ENCODE peak calls at places on chromosomes 2 and 18, in five cellular contexts. F is stomach; Q is SJSA1; Y is CD8-positive, alpha-beta memory T cell; U is left lung. J is an unnamed sample.

GRCh38 chr18:56992777-56993176 is 154.1 kb upstream of the BOD1L2 start:
- DNase-seq in Q (no peak), F (no peak), U (no peak), Y (no peak), J (no peak)

GRCh38 chr2:44100351-44100750 is 68.3 kb upstream of the PPM1B start:
- DNase-seq in F (peak), Y (no peak), Q (peak), U (no peak), J (peak)

GRCh38 chr2:135845257-135845656 is 8.3 kb upstream of the LCT start:
- DNase-seq in U (no peak), F (no peak), Y (no peak), Q (no peak), J (no peak)

GRCh38 chr2:157786663-157787363 is 89.3 kb downstream of the ACVR1 start:
- DNase-seq in U (no peak), Y (no peak), Q (no peak), F (no peak), J (no peak)

GRCh38 chr2:136112949-136113766 is 4.8 kb downstream of the CXCR4 start:
- DNase-seq in U (no peak), Q (no peak), F (no peak), Y (no peak), J (no peak)

GRCh38 chr2:48548871-48549270 is 18.9 kb downstream of the STON1 start:
- DNase-seq in Y (no peak), U (no peak), Q (peak), F (no peak), J (no peak)

GRCh38 chr2:149657393-149657792 is 69.8 kb upstream of the MMADHC start:
- DNase-seq in U (no peak), Y (no peak), F (no peak), Q (no peak), J (no peak)

GRCh38 chr2:99140860-99141109 is 722 bp upstream of the C2orf15 start:
- DNase-seq in Q (no peak), Y (no peak), U (no peak), F (no peak), J (no peak)

GRCh38 chr2:174844295-174844708 is 80.0 kb upstream of the CHRNA1 start:
- DNase-seq in Y (no peak), F (no peak), U (no peak), Q (no peak), J (no peak)

GRCh38 chr2:70991142-70991541 is 3.5 kb downstream of the TEX261 start:
- DNase-seq in Q (no peak), F (no peak), U (no peak), Y (no peak), J (no peak)

GRCh38 chr2:67867735-67868134 is 195.1 kb downstream of the C1D start:
- DNase-seq in Q (no peak), U (no peak), F (no peak), Y (no peak), J (no peak)

GRCh38 chr2:128731994-128732650 is 413.5 kb upstream of the HS6ST1 start:
- DNase-seq in U (no peak), Q (no peak), F (no peak), Y (no peak), J (no peak)

GRCh38 chr2:39479696-39480095 is 42.6 kb upstream of the MAP4K3 start:
- DNase-seq in Q (no peak), F (no peak), U (no peak), Y (no peak), J (no peak)

GRCh38 chr2:109304248-109304647 is 175.2 kb downstream of the SH3RF3 start:
- DNase-seq in F (no peak), U (no peak), Q (no peak), Y (no peak), J (no peak)

GRCh38 chr18:68549257-68549871 is 165.5 kb downstream of the TMX3 start:
- DNase-seq in F (no peak), U (no peak), Y (no peak), Q (no peak), J (no peak)

GRCh38 chr2:236823230-236823629 is 253.6 kb downstream of the ACKR3 start:
- DNase-seq in Y (no peak), F (peak), Q (no peak), U (no peak), J (no peak)

GRCh38 chr2:174120346-174120745 is 128.0 kb downstream of the OLA1 start:
- DNase-seq in Q (no peak), Y (no peak), U (no peak), F (no peak), J (no peak)

GRCh38 chr2:14524803-14525080 is 107.8 kb upstream of the LRATD1 start:
- DNase-seq in Q (no peak), U (no peak), Y (no peak), F (no peak), J (no peak)

GRCh38 chr18:8097399-8097798 is 511.8 kb upstream of the RAB12 start:
- DNase-seq in F (no peak), Y (no peak), Q (no peak), U (no peak), J (no peak)

GRCh38 chr2:154375625-154376020 is 322.9 kb upstream of the KCNJ3 start:
- DNase-seq in U (no peak), F (no peak), Q (no peak), Y (no peak), J (no peak)

GRCh38 chr2:29848566-29849310 is 72.6 kb downstream of the ALK start:
- DNase-seq in Y (no peak), F (no peak), Q (no peak), U (no peak), J (no peak)

GRCh38 chr2:127810156-127810636 is 775 bp downstream of the WDR33 start:
- DNase-seq in U (no peak), Q (no peak), F (no peak), Y (no peak), J (no peak)

GRCh38 chr18:57737661-57738060 is 65.5 kb downstream of the ATP8B1 start:
- DNase-seq in Q (no peak), Y (no peak), F (peak), U (peak), J (peak)

GRCh38 chr2:163246111-163246510 is 407.5 kb upstream of the KCNH7 start:
- DNase-seq in Y (no peak), Q (no peak), U (no peak), F (no peak), J (no peak)

GRCh38 chr2:75453696-75454095 is 107.0 kb downstream of the EVA1A start:
- DNase-seq in U (no peak), F (no peak), Y (no peak), Q (no peak), J (no peak)
- H3K27ac ChIP-seq in U (no peak), F (no peak), Y (no peak), Q (no peak), J (no peak)

DNA sequence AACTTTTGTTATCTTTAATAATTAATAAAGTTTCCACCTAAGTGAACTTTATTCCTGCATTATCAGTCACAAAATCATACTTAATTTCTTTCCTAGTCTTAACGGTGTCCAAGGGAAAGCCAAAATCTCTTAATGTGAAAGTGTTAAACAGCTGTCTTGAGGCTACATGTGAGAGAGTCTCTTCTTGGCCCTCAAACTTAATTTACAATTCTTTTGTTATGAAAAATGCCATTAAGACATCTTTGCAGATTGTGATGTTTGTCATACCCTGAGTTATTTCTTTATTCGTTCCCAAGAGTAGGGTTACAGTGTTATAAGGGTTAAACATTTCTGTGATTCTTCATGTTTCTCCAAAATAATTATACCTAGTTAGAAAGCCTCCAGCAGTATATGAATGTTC is 64.6 kb downstream of the ANKRD12 start:
- DNase-seq in Q (no peak), F (no peak), U (no peak), Y (no peak), J (no peak)
- H3K4me3 ChIP-seq in Q (no peak), F (no peak), U (no peak), Y (no peak), J (no peak)

GRCh38 chr2:101699939-101700442 is 2.5 kb downstream of the MAP4K4 start:
- DNase-seq in Q (no peak), F (no peak), Y (no peak), U (no peak), J (no peak)
- H3K27ac ChIP-seq in Q (peak), F (peak), Y (peak), U (no peak), J (peak)

GRCh38 chr2:221569342-221570278 is 2.5 kb downstream of the EPHA4 start:
- DNase-seq in F (no peak), Q (no peak), U (no peak), Y (no peak), J (no peak)
- H3K4me3 ChIP-seq in F (peak), Q (no peak), U (peak), Y (no peak), J (no peak)

GRCh38 chr2:216300921-216301320 is 71.4 kb downstream of the MARCHF4 start:
- DNase-seq in U (no peak), Y (no peak), Q (no peak), F (no peak), J (no peak)

GRCh38 chr2:216299588-216299987 is 72.7 kb downstream of the MARCHF4 start:
- DNase-seq in U (no peak), Q (no peak), F (no peak), Y (no peak), J (no peak)

GRCh38 chr2:216298719-216299118 is 73.6 kb downstream of the MARCHF4 start:
- DNase-seq in F (no peak), Q (no peak), Y (no peak), U (no peak), J (no peak)

GRCh38 chr2:216302981-216303676 is 69.2 kb downstream of the MARCHF4 start:
- DNase-seq in Y (no peak), Q (no peak), U (no peak), F (no peak), J (no peak)

DNA sequence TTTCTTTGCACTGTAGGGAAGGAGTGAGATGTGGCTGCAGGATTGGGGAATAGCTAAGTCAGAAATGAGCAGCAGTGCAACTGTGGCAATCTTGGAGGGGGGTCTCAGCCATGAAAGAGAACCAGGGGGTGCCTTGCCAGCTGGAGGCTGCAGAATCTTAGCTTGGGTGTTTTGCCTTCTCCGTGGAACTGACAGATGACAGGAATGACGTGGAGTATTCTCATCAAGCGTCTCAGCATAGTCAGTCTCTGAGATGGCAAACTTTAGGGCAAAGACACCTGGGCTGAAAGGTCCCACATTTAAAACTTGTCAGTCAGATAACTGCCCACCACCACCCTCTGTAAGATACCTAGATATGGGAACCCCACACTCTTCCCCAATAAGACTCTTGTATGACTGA is 73.2 kb downstream of the MARCHF4 start:
- DNase-seq in Q (no peak), Y (no peak), U (no peak), F (no peak), J (no peak)
- H3K27ac ChIP-seq in Q (peak), Y (no peak), U (no peak), F (no peak), J (no peak)

DNA sequence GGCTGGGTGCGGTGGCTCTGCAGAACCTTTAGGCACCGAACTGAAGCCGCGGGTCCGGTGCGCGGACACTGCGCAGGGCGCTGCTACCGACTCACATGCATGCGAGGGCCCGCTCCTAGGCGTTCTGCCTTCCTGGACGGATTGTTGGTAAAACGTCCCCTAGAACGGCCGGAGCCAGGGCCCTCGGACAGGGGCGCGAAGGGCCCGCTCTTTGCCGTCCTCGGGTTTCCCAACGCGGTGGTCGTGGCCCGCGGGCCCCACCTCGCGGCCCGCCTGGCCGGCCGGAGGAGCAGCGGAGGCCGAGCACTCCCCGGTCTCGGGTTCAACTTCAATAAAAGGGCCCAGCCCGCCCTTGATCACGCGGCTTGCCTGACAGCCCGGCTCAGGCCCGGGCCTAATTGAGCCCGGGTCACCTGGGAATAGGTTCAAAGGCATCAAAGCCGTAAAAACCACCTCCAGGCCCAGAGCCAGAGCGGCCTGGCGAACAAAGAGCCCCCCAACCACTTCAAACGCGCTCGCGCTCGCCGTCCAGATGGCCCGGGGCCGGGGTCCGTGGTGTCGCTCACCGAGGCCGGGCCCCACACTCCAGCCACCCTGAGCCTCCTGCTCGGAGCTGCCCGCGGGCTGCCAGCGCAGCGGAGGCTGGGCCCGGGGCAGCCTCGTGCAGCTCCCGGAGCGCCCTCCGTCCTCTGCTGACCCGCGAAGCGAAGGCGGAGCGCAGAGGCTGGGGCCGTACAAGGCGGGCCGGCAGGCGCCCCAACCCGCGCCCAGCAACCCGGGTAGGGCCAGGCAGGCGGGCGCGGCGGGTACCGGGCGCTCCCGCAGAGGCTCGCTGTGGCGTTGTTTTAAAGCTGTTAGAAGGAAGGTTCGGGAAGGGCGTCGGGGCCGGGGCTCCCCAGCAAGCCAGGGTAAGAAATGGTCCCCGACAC is 1.1 kb upstream of the TWIST2 start:
- DNase-seq in U (no peak), Y (no peak), F (no peak), Q (no peak), J (no peak)
- H3K4me3 ChIP-seq in U (peak), Y (no peak), F (peak), Q (peak), J (peak)

DNA sequence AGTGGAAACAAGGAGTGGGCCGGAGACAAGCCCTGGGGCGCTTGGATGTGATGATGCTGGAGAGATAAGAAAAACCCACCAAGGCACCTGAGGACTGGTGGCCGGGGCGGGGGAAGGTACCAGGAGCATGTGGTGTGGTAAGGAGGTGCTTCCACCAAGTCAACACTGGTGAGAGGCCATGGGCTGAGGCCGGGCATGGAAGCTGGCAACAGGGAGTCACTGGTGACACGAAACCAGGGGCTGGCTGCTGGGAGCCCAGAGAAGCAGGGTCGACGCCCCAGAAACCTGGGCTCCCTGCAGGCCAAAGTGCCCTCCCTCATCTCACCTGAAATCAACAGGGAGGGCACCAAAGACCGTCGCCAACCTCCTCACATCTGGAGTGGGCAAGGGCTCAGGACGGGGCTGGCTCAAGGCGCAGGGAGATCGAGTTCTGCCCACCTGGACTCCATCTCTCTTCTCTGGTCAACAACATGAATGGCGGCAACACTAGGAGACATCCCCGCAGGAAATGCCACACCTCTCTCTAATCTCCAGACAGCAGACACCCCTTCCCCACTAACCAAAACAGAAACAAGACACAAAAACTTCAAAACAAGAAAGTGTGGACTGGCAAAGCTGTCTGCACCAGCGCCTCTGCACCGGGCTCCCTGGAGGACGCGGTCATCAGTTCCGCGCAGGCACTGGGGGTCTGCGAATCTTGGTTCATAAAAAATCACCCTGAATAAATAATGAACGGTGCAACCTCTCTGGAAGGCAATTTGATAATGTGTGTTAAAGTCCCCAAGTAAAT is 185.5 kb downstream of the HDAC4 start:
- DNase-seq in F (no peak), Q (no peak), Y (no peak), U (no peak), J (no peak)
- H3K27ac ChIP-seq in F (peak), Q (no peak), Y (no peak), U (no peak), J (peak)

DNA sequence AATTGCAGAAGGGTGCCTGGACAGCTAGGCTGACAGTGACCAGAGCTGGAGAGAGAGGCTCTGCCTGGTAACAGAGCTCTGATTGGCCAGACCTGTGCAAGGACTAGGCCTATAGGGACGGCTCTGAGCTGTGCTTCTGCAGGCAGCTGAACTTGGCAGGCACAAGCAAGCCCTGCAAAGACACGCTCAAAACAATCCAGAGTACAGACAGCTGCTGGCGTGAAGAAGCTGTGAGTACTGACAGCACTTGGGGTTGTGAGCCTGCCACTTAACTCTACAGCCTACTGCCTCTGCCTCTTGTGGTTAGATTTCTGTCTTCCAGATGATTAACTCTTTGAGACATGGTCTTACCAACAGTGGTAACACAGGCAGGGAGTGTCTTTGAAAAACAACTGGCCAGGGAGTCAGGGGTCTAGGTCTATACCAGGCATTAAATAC is 568.6 kb downstream of the TNS1 start:
- DNase-seq in F (peak), Y (no peak), U (peak), Q (peak), J (peak)
- H3K4me3 ChIP-seq in F (no peak), Y (no peak), U (no peak), Q (no peak), J (no peak)

GRCh38 chr2:20071397-20072383 is 20.3 kb upstream of the LAPTM4A start:
- DNase-seq in Q (peak), F (no peak), Y (no peak), U (no peak), J (no peak)
- H3K27ac ChIP-seq in Q (peak), F (peak), Y (no peak), U (peak), J (peak)

DNA sequence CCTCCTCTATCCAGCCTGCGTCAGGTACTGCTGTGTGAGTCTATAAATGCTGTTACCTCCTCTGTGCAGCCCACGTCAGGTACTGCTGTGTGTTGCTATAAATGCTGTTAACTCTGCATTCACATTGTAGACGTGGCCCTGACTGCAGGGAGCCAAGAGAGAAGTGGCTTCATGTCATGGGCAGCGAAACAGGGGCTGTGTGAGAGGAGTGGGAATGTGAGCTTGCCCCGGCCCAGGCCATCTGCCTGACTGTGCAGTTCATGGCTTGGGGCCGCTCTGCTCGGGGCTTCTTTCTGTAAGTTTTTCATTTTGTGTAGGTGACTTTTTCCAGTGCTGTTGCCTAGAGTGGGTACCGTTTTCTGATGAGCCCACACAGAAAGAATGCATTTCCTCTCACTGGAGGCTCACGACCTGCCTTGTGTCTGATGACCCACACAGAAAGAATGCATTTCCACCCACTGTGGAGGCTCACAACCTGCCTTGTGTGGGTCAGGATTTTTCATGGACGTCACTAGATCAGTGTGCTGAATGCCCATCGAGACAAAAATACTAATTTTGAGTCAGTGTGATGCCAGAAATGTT is 104.5 kb downstream of the SNTG2 start:
- DNase-seq in F (no peak), U (no peak), Q (peak), Y (no peak), J (no peak)
- H3K4me3 ChIP-seq in F (no peak), U (no peak), Q (no peak), Y (no peak), J (no peak)